ENCODE peak calls at places on chromosomes 6 and 20, in six cellular contexts. V, C, X, W, U and M are unnamed samples.

GRCh38 chr6:152089992-152090391 is 282.5 kb downstream of the ESR1 start:
- DNase-seq in V (no peak), C (peak), X (no peak), W (no peak), U (no peak), M (no peak)

GRCh38 chr6:136077834-136078576 is 172.1 kb downstream of the MTFR2 start:
- DNase-seq in V (no peak), C (no peak), X (no peak), W (no peak), U (no peak), M (no peak)

GRCh38 chr20:36656733-36657132 is 10.7 kb upstream of the SLA2 start:
- DNase-seq in V (no peak), C (no peak), X (no peak), W (no peak), U (no peak), M (no peak)

GRCh38 chr20:24502184-24502583 is 32.8 kb downstream of the SYNDIG1 start:
- DNase-seq in V (no peak), C (peak), X (no peak), W (no peak), U (no peak), M (no peak)

GRCh38 chr6:5846889-5847288 is 159.8 kb downstream of the NRN1 start:
- DNase-seq in V (no peak), C (no peak), X (no peak), W (no peak), U (no peak), M (no peak)

GRCh38 chr20:24863356-24863755 is 85.7 kb upstream of the CST7 start:
- DNase-seq in V (no peak), C (no peak), X (no peak), W (peak), U (no peak), M (no peak)

GRCh38 chr6:116726947-116727346 is 38.6 kb downstream of the FAM162B start:
- DNase-seq in V (no peak), C (no peak), X (no peak), W (no peak), U (no peak), M (no peak)

GRCh38 chr6:46376562-46376969 is 114.7 kb downstream of the RCAN2 start:
- DNase-seq in V (peak), C (no peak), X (peak), W (peak), U (no peak), M (peak)

GRCh38 chr6:133764011-133764812 is 124.7 kb upstream of the TCF21 start:
- DNase-seq in V (no peak), C (no peak), X (no peak), W (no peak), U (no peak), M (no peak)

GRCh38 chr6:163356743-163357142 is 57.8 kb upstream of the QKI start:
- DNase-seq in V (no peak), C (no peak), X (no peak), W (no peak), U (no peak), M (no peak)

GRCh38 chr20:19310541-19310940 is 98.1 kb downstream of the SLC24A3 start:
- DNase-seq in V (no peak), C (no peak), X (no peak), W (peak), U (no peak), M (no peak)

GRCh38 chr6:140586426-140587061 is 1212.1 kb upstream of the CITED2 start:
- DNase-seq in V (no peak), C (no peak), X (no peak), W (no peak), U (no peak), M (no peak)

GRCh38 chr6:38209291-38209865 is 389.9 kb downstream of the ZFAND3 start:
- DNase-seq in V (peak), C (no peak), X (no peak), W (no peak), U (no peak), M (no peak)

GRCh38 chr20:62394248-62395245 is 7.6 kb downstream of the RPS21 start:
- DNase-seq in V (no peak), C (no peak), X (no peak), W (no peak), U (no peak), M (no peak)

GRCh38 chr6:66128238-66128637 is 421.2 kb upstream of the EYS start:
- DNase-seq in V (no peak), C (no peak), X (no peak), W (no peak), U (no peak), M (no peak)

GRCh38 chr6:71258078-71258866 is 30.3 kb upstream of the OGFRL1 start:
- DNase-seq in V (peak), C (no peak), X (no peak), W (peak), U (no peak), M (no peak)

GRCh38 chr20:10359621-10360040 is 74.4 kb downstream of the MKKS start:
- DNase-seq in V (no peak), C (no peak), X (no peak), W (no peak), U (no peak), M (no peak)

GRCh38 chr6:96151707-96152106 is 135.9 kb downstream of the FUT9 start:
- DNase-seq in V (no peak), C (no peak), X (no peak), W (no peak), U (no peak), M (no peak)